ENCODE peak calls at places on chromosomes 4 and X, in six cellular contexts. X is GM12878, R is HCT116, C is astrocyte, U is hepatocyte, O is PC-3. W is an unnamed sample.

GRCh38 chr4:82833696-82834313 is 35.2 kb upstream of the SCD5 start:
- DNase-seq in O (peak; percentile 68), U (peak; percentile 78), R (no peak), X (no peak), C (peak; percentile 84), W (peak; percentile 69)

GRCh38 chr4:83981156-83981555 is 445.2 kb downstream of the GPAT3 start:
- DNase-seq in O (no peak), U (no peak), X (no peak), C (no peak), R (no peak), W (no peak)

GRCh38 chrX:47749185-47749967 is 87.3 kb upstream of the ZNF81 start:
- DNase-seq in R (no peak), C (peak; percentile 6), X (no peak), O (no peak), U (no peak), W (no peak)

GRCh38 chr4:81217794-81218193 is 2.8 kb upstream of the PRKG2 start:
- DNase-seq in R (no peak), C (no peak), X (no peak), U (no peak), O (no peak), W (no peak)

GRCh38 chrX:150062292-150063137 is 124.2 kb upstream of the EOLA2 start:
- DNase-seq in R (no peak), X (no peak), O (peak; percentile 78), C (peak; percentile 54), U (no peak), W (no peak)

GRCh38 chrX:11376163-11376562 is 83.0 kb downstream of the AMELX start:
- DNase-seq in O (no peak), X (no peak), U (no peak), C (no peak), R (no peak), W (no peak)

GRCh38 chr4:8315343-8316250 is 46.0 kb downstream of the HTRA3 start:
- DNase-seq in U (peak; percentile 87), C (peak; percentile 74), X (no peak), R (peak; percentile 13), O (peak; percentile 80), W (peak; percentile 75)

GRCh38 chrX:102085706-102086105 is 39.8 kb upstream of the TCEAL2 start:
- DNase-seq in U (no peak), C (no peak), R (no peak), O (no peak), X (no peak), W (no peak)

GRCh38 chr4:56048621-56049427 is 100.1 kb downstream of the CEP135 start:
- DNase-seq in O (peak; percentile 61), U (peak; percentile 91), R (peak; percentile 29), X (peak; percentile 2), C (peak; percentile 27), W (peak; percentile 31)

GRCh38 chrX:22081475-22082092 is 49.5 kb downstream of the PHEX start:
- DNase-seq in R (peak; percentile 8), U (peak; percentile 57), X (no peak), O (peak; percentile 75), C (peak; percentile 16), W (peak; percentile 43)

GRCh38 chrX:68989865-68990606 is 161.2 kb downstream of the EFNB1 start:
- DNase-seq in R (no peak), O (no peak), U (peak; percentile 48), C (peak; percentile 84), X (no peak), W (no peak)

GRCh38 chr4:180521181-180521580 is 1722.0 kb upstream of the TENM3 start:
- DNase-seq in O (peak; percentile 11), C (peak; percentile 66), U (no peak), R (no peak), X (no peak), W (peak; percentile 80)

GRCh38 chr4:33722254-33722653 is 2522.1 kb downstream of the ARAP2 start:
- DNase-seq in C (peak; percentile 20), O (no peak), U (no peak), X (no peak), R (no peak), W (no peak)

GRCh38 chr4:25908491-25908901 is 5.5 kb upstream of the SMIM20 start:
- DNase-seq in X (no peak), O (peak; percentile 86), R (peak; percentile 69), C (peak; percentile 96), U (peak; percentile 60), W (peak; percentile 88)

GRCh38 chr4:726816-727215 is 21.2 kb downstream of the PCGF3 start:
- DNase-seq in X (no peak), C (no peak), U (no peak), R (no peak), O (no peak), W (no peak)
- H4K20me1 ChIP-seq in X (no peaks in the 10 kb centered on the region), C (peaks cover 80% of the 10 kb centered on the region), U (peaks cover 62% of the 10 kb centered on the region), R (no peaks in the 10 kb centered on the region), O (no peaks in the 10 kb centered on the region), W (peaks cover 2% of the 10 kb centered on the region)

DNA sequence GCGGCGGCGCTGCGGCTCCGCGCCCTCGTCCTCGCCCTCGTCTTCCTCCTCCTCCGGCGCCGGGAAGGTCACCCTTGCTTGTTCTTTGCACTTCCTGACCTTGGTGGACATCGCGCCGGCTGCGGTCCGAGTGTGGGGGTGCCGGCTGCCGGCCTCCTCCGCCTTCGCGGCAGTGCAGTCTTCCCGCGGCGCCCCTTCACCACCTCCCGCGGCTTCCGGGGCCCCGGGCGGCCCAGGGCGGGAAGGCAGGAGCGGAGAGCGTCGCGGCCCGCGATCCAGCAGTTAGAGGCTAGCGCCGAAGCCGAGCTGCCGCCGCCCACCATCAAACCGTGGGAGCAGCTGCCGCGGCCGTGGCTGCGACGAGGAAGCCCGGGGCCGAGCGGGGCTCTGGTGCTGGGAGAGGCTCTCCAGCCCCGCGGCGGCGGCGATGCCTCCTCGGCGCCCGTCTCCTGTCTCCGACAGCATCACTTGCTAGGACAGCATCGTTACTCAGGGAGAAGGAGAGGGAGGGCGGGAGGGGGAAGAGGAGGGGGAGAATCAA is at the start of gene TRPC3:
- DNase-seq in C (peak; percentile 10), R (no peak), U (peak; percentile 47), X (no peak), O (no peak), W (peak; percentile 15)
- TF ChIP-seq EZH2 in C (peak; percentile 53), R (no peak), U (peak; percentile 65), X (no peak), O (no peak), W (peak; percentile 64)

DNA sequence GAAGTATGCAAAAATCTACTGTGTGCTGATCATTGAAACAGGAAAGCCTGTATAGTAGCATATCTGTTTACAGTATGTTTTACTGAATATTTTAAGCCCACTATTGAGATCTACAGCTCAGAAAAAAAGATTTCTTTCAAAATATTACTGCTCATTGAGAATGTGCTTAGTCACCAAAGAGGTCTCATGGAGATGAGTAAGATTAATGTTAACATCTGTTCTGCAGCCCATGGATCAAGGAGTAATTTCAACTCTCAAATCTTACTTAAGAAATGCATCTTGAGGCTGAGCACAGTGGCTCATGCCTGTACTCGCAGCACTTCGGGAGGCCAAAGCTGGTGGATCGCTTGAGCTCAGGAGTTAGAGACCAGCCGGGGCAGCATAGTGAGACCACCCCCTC is 3.3 kb downstream of the RNF4 start:
- DNase-seq in R (no peak), U (no peak), X (no peak), O (no peak), C (peak; percentile 21), W (peak; percentile 30)
- H4K20me1 ChIP-seq in R (peaks cover 15% of the 10 kb centered on the region), U (peaks cover 65% of the 10 kb centered on the region), X (peaks cover 4% of the 10 kb centered on the region), O (peaks cover 27% of the 10 kb centered on the region), C (peaks cover 72% of the 10 kb centered on the region), W (peaks cover 5% of the 10 kb centered on the region)

GRCh38 chr4:13538427-13538973 is 5.8 kb downstream of the NKX3-2 start:
- DNase-seq in U (no peak), O (no peak), C (no peak), X (no peak), R (no peak), W (no peak)
- TF ChIP-seq EZH2 in U (no peak), O (no peak), C (peak; percentile 32), X (no peak), R (no peak), W (no peak)

GRCh38 chr4:115720611-115721010 is 607.2 kb upstream of the NDST4 start:
- DNase-seq in C (peak; percentile 6), X (no peak), U (no peak), R (no peak), O (peak; percentile 46), W (peak; percentile 82)

DNA sequence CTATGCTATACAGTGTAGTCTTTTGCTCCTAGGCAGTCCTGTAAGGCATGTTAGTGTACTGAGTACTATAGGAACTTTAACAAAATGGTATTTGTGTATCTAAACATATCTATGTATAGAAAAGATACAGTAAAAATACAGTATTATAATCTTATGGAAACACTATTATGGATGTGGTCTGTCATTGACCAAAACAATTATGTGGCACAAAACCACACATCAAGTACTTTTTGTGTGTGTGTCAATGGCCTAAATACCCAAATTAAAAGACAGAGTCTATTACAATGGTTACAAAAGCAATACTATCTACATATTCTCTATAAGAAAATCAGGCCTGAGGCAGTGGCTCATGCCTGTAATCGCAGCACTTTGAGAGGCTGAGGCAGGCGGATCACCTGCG is 610.2 kb upstream of the NDST4 start:
- DNase-seq in U (no peak), R (no peak), X (no peak), O (no peak), C (no peak), W (no peak)
- H4K20me1 ChIP-seq in U (no peaks in the 10 kb centered on the region), R (no peaks in the 10 kb centered on the region), X (no peaks in the 10 kb centered on the region), O (no peaks in the 10 kb centered on the region), C (no peaks in the 10 kb centered on the region), W (no peaks in the 10 kb centered on the region)

DNA sequence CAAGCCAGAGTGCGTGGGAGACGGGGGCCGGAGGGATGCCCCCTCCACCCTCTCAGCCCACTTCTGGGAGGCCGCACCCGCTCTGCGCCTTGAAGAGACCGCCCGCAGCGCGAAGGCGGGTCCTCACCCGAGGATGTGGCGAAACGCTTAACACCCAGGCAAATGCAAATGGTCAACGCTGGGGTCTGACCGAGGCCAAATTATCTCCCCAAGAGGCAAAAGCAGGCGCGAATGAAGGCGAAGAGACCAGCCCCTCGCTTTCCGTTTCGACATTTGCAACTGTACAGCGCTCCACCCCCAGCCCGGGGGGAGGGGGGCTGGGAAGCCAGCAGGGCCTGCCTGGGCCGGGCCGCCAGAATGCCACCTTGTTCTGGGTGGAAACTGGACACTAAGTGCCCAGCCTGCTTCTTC is 137.7 kb upstream of the ZIC3 start:
- DNase-seq in O (no peak), C (no peak), X (no peak), U (no peak), R (no peak), W (no peak)
- TF ChIP-seq EZH2 in O (no peak), C (no peak), X (no peak), U (peak; percentile 31), R (no peak), W (no peak)

DNA sequence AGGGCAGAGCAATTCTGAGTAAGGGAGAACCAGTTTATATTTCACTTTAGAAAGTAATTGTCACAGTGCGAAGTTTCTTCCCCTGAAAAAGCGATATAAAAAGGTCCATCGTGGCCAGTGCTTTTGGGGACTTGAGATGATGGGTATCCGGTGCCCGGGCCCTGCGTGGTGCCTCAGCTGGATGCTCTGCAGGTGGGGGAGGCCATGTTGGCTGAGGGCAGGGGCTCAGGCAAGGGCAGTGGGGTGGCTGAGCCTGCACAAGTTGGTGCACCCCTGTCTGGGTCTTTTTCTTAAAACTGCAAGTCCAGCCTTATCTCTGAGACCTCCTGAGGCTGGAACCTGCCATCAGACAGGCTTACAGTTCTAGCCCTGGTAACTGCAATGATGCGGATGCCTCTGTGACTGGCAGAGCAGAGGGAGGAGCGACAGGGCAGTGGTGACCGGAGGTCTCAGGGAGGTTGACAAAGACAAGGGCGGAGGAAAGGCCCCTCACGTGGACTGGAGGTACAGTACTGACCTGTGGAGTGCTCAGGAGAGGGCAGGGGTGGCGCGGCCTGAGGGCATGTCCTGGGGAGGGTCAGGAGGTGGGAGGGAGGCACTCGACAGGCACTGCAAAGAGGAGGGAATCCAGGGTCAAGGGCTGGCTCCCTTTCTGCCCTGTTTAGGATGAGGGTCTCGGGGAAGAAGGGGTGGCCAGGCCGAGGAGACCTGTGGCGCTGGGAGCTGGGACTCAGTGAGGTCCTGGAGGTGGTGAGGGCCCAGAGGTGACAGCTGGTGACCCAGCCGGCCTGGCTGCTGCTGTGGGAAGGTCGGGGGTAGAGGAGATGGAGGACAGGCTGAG is 1.8 kb downstream of the RGS12 start:
- DNase-seq in C (no peak), R (no peak), X (no peak), U (no peak), O (no peak), W (no peak)
- H4K20me1 ChIP-seq in C (peaks cover 50% of the 10 kb centered on the region), R (no peaks in the 10 kb centered on the region), X (no peaks in the 10 kb centered on the region), U (peaks cover 9% of the 10 kb centered on the region), O (no peaks in the 10 kb centered on the region), W (no peaks in the 10 kb centered on the region)